ENCODE peak calls at places on chromosomes 6 and 20, in six cellular contexts. A is AG09319; E is fibroblast of pulmonary artery; U is amniotic stem cell; D is anterior cingulate cortex; O is activated CD8-positive, alpha-beta memory T cell treated with anti-CD3 and anti-CD28 coated beads for 4 hours. M is an unnamed sample.

GRCh38 chr6:39884696-39885095 is 49.6 kb downstream of the MOCS1 start:
- DNase-seq in E (peak), A (no peak), U (peak), D (no peak), O (no peak), M (peak)

GRCh38 chr20:50670126-50670862 is 21.0 kb downstream of the RIPOR3 start:
- DNase-seq in U (no peak), O (no peak), A (no peak), D (no peak), E (no peak), M (no peak)

GRCh38 chr6:125983246-125983945 is 2.9 kb upstream of the TRMT11 start:
- DNase-seq in A (peak), O (no peak), D (no peak), U (no peak), E (peak), M (peak)

GRCh38 chr20:61730631-61731362 is 334.9 kb downstream of the TAF4 start:
- DNase-seq in A (no peak), E (no peak), D (no peak), U (no peak), O (no peak), M (peak)

GRCh38 chr6:141421378-141421777 is 711.3 kb upstream of the GJE1 start:
- DNase-seq in E (peak), U (peak), A (peak), D (no peak), O (no peak), M (no peak)

GRCh38 chr6:149248688-149249369 is 68.7 kb upstream of the TAB2 start:
- DNase-seq in A (no peak), O (no peak), E (no peak), D (no peak), U (no peak), M (no peak)

GRCh38 chr20:22773326-22773725 is 189.0 kb upstream of the FOXA2 start:
- DNase-seq in D (no peak), U (no peak), E (peak), O (no peak), A (no peak), M (no peak)

GRCh38 chr6:44270526-44271405 is 516 bp downstream of the TMEM151B start:
- DNase-seq in A (no peak), O (no peak), U (no peak), D (no peak), E (no peak), M (peak)

GRCh38 chr20:61810066-61810708 is 255.5 kb downstream of the TAF4 start:
- DNase-seq in E (no peak), U (no peak), O (no peak), A (no peak), D (no peak), M (peak)

GRCh38 chr6:28927856-28928255 is 4.1 kb upstream of the TRIM27 start:
- DNase-seq in O (no peak), D (no peak), E (no peak), A (no peak), U (no peak), M (no peak)

M was measured in osteoblast.